ENCODE peak calls at places on chromosomes 11 and 22, in four cellular contexts. A is choroid plexus epithelial cell, K is BJ, W is heart left ventricle. L is an unnamed sample.

GRCh38 chr11:62705880-62706831 is 1.1 kb downstream of the BSCL2 start:
- DNase-seq in A (peak), K (peak), W (peak), L (peak)

GRCh38 chr22:50716291-50717024 is 21.5 kb upstream of the ACR start:
- DNase-seq in A (no peak), K (no peak), W (no peak), L (no peak)

GRCh38 chr11:3146612-3147256 is 18.4 kb downstream of the OSBPL5 start:
- DNase-seq in A (peak), K (no peak), W (no peak), L (no peak)

GRCh38 chr11:110801328-110801727 is 89.1 kb upstream of the ARHGAP20 start:
- DNase-seq in A (no peak), K (no peak), W (no peak), L (no peak)

GRCh38 chr22:18056161-18056666 is 21.6 kb upstream of the PEX26 start:
- DNase-seq in A (peak), K (peak), W (peak), L (no peak)

GRCh38 chr11:18145025-18145424 is 12.7 kb downstream of the MRGPRX3 start:
- DNase-seq in A (peak), K (no peak), W (no peak), L (no peak)

GRCh38 chr11:102256251-102256650 is 61.0 kb upstream of the BIRC3 start:
- DNase-seq in A (peak), K (no peak), W (no peak), L (no peak)

GRCh38 chr11:64058494-64058893 is 22.8 kb downstream of the FLRT1 start:
- DNase-seq in A (no peak), K (no peak), W (peak), L (no peak)

GRCh38 chr11:12329797-12330196 is 47.6 kb upstream of the PARVA start:
- DNase-seq in A (no peak), K (peak), W (no peak), L (no peak)

GRCh38 chr22:41917906-41918791 is 3.3 kb upstream of the SHISA8 start:
- DNase-seq in A (peak), K (no peak), W (peak), L (peak)

GRCh38 chr11:14577835-14578529 is 57.8 kb upstream of the PSMA1 start:
- DNase-seq in A (no peak), K (no peak), W (no peak), L (no peak)

GRCh38 chr11:46947399-46948077 is 11.0 kb downstream of the CSTPP1 start:
- DNase-seq in A (no peak), K (no peak), W (no peak), L (no peak)

GRCh38 chr11:84390441-84391078 is 1104.4 kb upstream of the CCDC90B start:
- DNase-seq in A (peak), K (no peak), W (no peak), L (no peak)

GRCh38 chr11:82932564-82932963 is 31.0 kb downstream of the DDIAS start:
- DNase-seq in A (no peak), K (no peak), W (no peak), L (no peak)

GRCh38 chr11:26245046-26245445 is 86.9 kb upstream of the ANO3 start:
- DNase-seq in A (no peak), K (no peak), W (no peak), L (no peak)

GRCh38 chr22:30205281-30206115 is 41.1 kb downstream of the LIF start:
- DNase-seq in A (peak), K (peak), W (peak), L (peak)

GRCh38 chr22:21100149-21101032 is 54.6 kb downstream of the LRRC74B start:
- DNase-seq in A (no peak), K (no peak), W (no peak), L (no peak)

GRCh38 chr11:129733981-129734380 is 81.7 kb upstream of the TMEM45B start:
- DNase-seq in A (no peak), K (no peak), W (no peak), L (no peak)

GRCh38 chr11:44916316-44916715 is 34.4 kb downstream of the TP53I11 start:
- DNase-seq in A (no peak), K (no peak), W (no peak), L (no peak)

GRCh38 chr11:17445240-17445795 is 31.3 kb downstream of the ABCC8 start:
- DNase-seq in A (no peak), K (no peak), W (no peak), L (no peak)

DNA sequence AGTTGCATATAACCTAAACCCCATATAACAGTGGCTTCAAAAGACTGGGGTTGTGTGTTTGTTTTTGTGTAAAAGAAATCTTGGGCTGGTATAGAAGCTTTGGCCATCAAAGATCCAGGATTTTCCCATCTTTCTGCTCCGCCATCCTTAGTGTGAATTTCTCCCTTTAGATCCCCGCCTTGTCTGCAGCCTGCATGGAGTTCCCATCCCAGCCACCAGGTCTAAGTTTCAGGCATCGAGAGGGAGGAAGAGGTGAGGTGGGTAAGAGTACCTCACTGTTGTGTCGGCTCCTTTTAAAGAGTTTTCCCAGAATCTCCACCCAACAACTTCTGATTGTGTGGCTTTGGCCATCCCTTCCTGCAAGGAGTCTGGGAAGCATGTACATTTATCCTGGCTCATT is 195.5 kb upstream of the SORL1-AS1 start:
- DNase-seq in A (no peak), K (no peak), W (no peak), L (no peak)
- TF ChIP-seq CTCF in A (peak), K (no peak), W (no peak), L (no peak)

DNA sequence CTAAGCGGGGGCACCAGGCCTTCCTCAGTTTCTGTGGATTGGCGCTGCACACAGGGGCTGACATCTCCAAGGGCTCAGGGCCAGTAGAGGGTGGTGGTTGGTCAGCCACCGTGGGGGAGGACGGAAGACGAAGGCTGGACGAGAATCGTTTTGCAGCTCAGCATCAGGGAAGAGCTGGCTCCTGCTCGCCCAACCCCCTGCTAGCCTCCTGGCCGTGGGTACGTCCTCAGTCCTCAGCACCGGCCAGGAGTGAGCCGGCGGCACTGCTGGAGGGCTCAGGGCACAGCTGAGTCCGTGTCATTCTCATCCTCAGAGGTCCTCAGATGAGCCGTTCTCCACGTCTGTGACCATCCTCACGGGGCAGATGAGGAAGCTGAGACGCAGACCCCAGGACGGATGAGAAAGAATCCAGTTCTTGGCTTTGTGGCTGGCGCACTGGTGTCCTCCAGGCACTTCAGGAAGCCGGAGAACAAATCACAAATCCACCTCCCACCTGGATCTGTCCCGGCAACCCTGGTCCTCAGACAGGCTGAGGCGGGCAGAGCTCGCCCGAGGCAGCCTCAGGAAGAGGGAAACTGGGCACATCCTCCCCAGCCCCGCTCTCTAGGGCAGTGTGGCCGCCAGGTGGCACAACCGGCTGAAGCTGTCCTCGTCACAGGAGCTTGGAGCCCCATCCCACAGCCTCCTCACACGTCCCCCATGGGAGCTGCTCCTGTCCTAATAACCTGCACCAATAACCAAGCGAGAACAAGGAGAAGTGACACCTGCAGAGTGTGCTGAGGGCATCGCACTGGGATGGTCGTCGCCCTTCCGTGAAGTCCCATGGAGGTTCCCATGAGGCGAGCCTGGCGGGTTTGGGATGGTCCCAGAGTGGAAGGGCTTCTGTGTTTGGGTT is 393.7 kb downstream of the BRD1 start:
- DNase-seq in A (no peak), K (no peak), W (no peak), L (no peak)
- TF ChIP-seq CTCF in A (no peak), K (no peak), W (no peak), L (no peak)

GRCh38 chr11:121931121-121931520 is 184.9 kb downstream of the BLID start:
- DNase-seq in A (no peak), K (no peak), W (no peak), L (no peak)

GRCh38 chr11:121931748-121932352 is 184.2 kb downstream of the BLID start:
- DNase-seq in A (peak), K (no peak), W (no peak), L (no peak)

GRCh38 chr11:121933294-121933693 is 182.7 kb downstream of the BLID start:
- DNase-seq in A (peak), K (no peak), W (no peak), L (no peak)

GRCh38 chr11:121933694-121934093 is 182.3 kb downstream of the BLID start:
- DNase-seq in A (peak), K (no peak), W (no peak), L (no peak)

GRCh38 chr11:121932646-121933185 is 183.3 kb downstream of the BLID start:
- DNase-seq in A (no peak), K (no peak), W (no peak), L (no peak)
- TF ChIP-seq CTCF in A (no peak), K (no peak), W (no peak), L (no peak)

DNA sequence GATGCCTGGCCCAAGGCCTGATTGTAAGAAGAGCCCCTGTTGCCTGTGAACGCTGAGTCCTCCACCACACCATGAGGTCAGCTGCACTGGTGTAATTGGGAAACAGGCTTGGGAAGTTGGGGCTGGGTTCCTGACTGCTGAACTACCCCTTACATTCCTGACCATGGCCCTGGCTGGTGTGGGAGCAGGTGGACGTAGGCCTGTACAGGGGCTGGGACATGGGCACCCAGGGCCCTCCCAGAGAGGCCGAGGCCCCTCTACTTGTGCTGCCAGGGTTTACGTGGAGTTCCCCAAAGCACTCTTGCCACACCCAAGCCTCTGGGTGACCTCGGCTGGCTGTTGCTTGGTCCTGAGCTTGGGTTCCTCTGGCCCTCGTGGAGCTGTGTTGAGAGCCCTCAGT is 5.4 kb downstream of the RELT start:
- DNase-seq in A (no peak), K (no peak), W (no peak), L (peak)
- TF ChIP-seq CTCF in A (no peak), K (no peak), W (no peak), L (no peak)

GRCh38 chr11:7353100-7353499 is 101.4 kb downstream of the SYT9 start:
- DNase-seq in A (peak), K (no peak), W (no peak), L (no peak)

GRCh38 chr11:7347611-7348431 is 96.1 kb downstream of the SYT9 start:
- DNase-seq in A (no peak), K (no peak), W (no peak), L (no peak)

GRCh38 chr11:7348432-7349298 is 97.0 kb downstream of the SYT9 start:
- DNase-seq in A (peak), K (peak), W (no peak), L (no peak)

GRCh38 chr11:7351228-7351627 is 99.5 kb downstream of the SYT9 start:
- DNase-seq in A (no peak), K (no peak), W (no peak), L (no peak)
- TF ChIP-seq CTCF in A (no peak), K (no peak), W (no peak), L (no peak)

DNA sequence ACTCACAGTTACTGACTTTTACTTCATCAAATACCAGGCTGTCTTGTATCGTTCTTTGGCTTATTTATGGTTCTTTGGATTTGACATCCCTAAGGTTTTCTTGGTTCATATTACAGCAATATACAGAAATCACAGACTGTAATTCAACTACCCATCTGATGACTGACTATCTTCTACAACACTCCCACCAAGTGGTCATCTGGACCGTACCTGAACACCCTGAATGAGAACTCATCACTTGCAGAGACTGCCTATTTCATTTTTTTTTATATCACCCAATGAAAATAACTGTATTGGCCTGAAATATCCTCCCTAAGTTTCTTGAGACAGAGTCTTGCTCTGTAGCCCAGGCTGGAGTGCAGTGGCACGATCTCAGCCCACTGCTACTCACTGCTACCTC is 9.5 kb upstream of the UPB1 start:
- DNase-seq in A (peak), K (no peak), W (no peak), L (no peak)
- TF ChIP-seq CTCF in A (peak), K (no peak), W (peak), L (no peak)

GRCh38 chr22:44369241-44369652 is 56.5 kb upstream of the SHISAL1 start:
- DNase-seq in A (no peak), K (no peak), W (peak), L (peak)
- TF ChIP-seq CTCF in A (peak), K (no peak), W (no peak), L (no peak)

GRCh38 chr11:111975076-111975806 is 38.1 kb downstream of the DIXDC1 start:
- DNase-seq in A (no peak), K (no peak), W (peak), L (no peak)
- TF ChIP-seq CTCF in A (peak), K (peak), W (no peak), L (peak)

GRCh38 chr22:44567846-44568493 is 69.9 kb upstream of the RTL6 start:
- DNase-seq in A (peak), K (no peak), W (no peak), L (no peak)
- TF ChIP-seq CTCF in A (peak), K (peak), W (peak), L (peak)

L was measured in CD14-positive monocyte.